ENCODE peak calls at places on chromosomes 5 and 9, in six cellular contexts. Q is PC-3, N is body of pancreas, A is IMR-90, C is transverse colon, M is dorsolateral prefrontal cortex. R is an unnamed sample.

GRCh38 chr5:111774525-111774924 is 17.5 kb upstream of the NREP start:
- DNase-seq in Q (peak), N (no peak), A (peak), C (peak), M (no peak), R (peak)

GRCh38 chr5:1763548-1763911 is 36.1 kb downstream of the MRPL36 start:
- DNase-seq in Q (peak), N (peak), A (peak), C (peak), M (no peak), R (peak)

GRCh38 chr9:132883349-132884294 is 4.9 kb downstream of the SPACA9 start:
- DNase-seq in Q (no peak), N (no peak), A (no peak), C (no peak), M (no peak), R (no peak)

GRCh38 chr5:66041612-66042011 is 102.5 kb upstream of the SREK1 start:
- DNase-seq in Q (no peak), N (no peak), A (peak), C (no peak), M (no peak), R (no peak)

GRCh38 chr9:122329592-122329991 is 41.2 kb upstream of the PTGS1 start:
- DNase-seq in Q (no peak), N (no peak), A (no peak), C (no peak), M (no peak), R (no peak)

GRCh38 chr5:97560176-97560993 is 377.3 kb upstream of the RIOK2 start:
- DNase-seq in Q (no peak), N (no peak), A (no peak), C (no peak), M (no peak), R (no peak)

GRCh38 chr5:77873239-77873638 is 97.1 kb upstream of the TBCA start:
- DNase-seq in Q (no peak), N (no peak), A (no peak), C (no peak), M (no peak), R (no peak)

GRCh38 chr5:157596449-157596848 is 20.9 kb upstream of the ADAM19 start:
- DNase-seq in Q (no peak), N (no peak), A (no peak), C (peak), M (no peak), R (no peak)

GRCh38 chr5:73751254-73751914 is 125.4 kb downstream of the ARHGEF28 start:
- DNase-seq in Q (no peak), N (no peak), A (no peak), C (no peak), M (no peak), R (no peak)

GRCh38 chr5:1763960-1764605 is 35.6 kb downstream of the MRPL36 start:
- DNase-seq in Q (no peak), N (peak), A (no peak), C (no peak), M (no peak), R (no peak)

GRCh38 chr5:82719368-82719767 is 357.8 kb downstream of the TMEM167A start:
- DNase-seq in Q (peak), N (no peak), A (peak), C (no peak), M (no peak), R (peak)

GRCh38 chr5:107653685-107654084 is 17.1 kb downstream of the EFNA5 start:
- DNase-seq in Q (no peak), N (no peak), A (no peak), C (no peak), M (no peak), R (no peak)

GRCh38 chr5:58080573-58080972 is 379.3 kb downstream of the PLK2 start:
- DNase-seq in Q (peak), N (no peak), A (peak), C (no peak), M (no peak), R (peak)

GRCh38 chr5:39177629-39177959 is 41.8 kb downstream of the FYB1 start:
- DNase-seq in Q (no peak), N (no peak), A (no peak), C (no peak), M (no peak), R (no peak)

GRCh38 chr5:39173069-39173468 is 46.3 kb downstream of the FYB1 start:
- DNase-seq in Q (no peak), N (no peak), A (no peak), C (no peak), M (no peak), R (no peak)

GRCh38 chr5:39176740-39177628 is 42.4 kb downstream of the FYB1 start:
- DNase-seq in Q (no peak), N (no peak), A (no peak), C (no peak), M (no peak), R (no peak)

GRCh38 chr5:39178171-39178570 is 41.2 kb downstream of the FYB1 start:
- DNase-seq in Q (peak), N (no peak), A (peak), C (no peak), M (no peak), R (peak)

DNA sequence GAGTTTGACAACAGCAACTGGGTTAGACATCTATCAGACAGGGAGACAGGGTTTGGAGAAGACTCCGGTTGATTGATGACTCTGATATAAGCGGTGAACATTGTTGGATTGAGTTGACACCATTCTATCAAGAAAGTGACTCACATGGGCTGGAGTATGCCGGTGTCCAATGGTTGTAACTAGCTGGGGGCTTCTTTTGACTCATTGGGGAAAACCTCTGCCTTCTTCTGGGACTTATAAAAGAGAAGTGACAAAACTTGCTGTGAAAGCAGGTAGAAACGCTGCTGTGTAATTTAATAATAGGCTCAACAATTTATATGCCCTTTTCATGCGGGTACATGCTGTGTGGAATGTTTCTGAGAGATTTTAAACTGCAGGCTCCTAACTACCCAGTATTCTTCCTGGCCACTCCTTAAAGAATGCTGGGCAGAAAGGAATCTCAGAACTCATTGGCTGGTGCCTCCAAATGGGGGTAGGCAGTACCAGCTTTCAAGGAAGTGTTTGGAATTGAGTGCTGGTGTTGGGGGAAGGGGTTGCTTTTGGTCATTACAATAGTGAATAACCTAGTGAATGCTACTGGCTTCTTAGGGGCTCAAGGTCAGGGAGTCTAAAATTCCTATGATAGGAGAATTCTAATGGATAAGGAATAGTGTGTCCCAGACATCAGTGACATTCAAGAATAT is 43.9 kb downstream of the FYB1 start:
- DNase-seq in Q (no peak), N (no peak), A (no peak), C (no peak), M (no peak), R (no peak)
- H3K4me3 ChIP-seq in Q (no peak), N (no peak), A (no peak), C (no peak), M (no peak), R (no peak)

DNA sequence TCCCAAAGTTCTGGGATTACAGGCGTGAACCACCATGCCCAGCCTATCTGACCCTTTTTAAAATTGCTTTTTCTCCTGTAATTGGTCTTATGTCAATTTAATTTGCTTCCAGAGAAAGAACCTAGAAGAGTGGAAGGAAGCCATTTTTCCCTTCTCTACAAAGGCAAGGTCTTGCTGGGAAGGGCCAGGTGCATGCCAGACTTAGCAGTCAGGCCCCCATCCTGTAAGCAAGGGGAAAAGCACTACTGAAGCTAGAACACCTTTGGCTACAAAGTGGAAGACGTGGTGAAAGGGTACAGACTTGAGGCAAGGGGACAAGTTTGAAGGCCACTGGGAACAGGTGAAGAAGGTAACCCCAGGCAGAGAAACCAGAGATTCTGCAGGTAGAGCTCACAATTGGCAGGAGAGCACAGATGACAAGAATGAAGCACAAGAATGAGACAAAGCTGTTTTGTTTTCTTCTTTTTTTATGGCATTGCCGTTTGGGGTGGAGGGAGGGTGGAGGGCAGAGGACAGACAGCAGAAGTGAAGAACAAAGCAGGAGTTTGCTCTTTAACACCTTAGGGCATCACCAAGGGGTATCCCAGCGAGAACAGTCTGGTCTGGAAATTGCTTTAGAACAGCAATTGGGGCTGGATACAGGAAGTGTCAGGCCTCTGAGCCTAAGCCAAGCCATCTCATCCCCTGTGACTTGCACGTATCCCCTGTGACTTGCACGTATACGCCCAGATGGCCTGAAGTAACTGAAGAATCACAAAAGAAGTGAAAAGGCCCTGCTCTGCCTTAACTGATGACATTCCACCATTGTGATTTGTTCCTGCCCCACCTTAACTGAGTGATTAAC is 72.8 kb downstream of the SERINC5 start:
- DNase-seq in Q (no peak), N (no peak), A (no peak), C (peak), M (no peak), R (no peak)
- H3K4me3 ChIP-seq in Q (no peak), N (no peak), A (no peak), C (no peak), M (no peak), R (no peak)

GRCh38 chr9:26548766-26549290 is 343.8 kb downstream of the CAAP1 start:
- DNase-seq in Q (no peak), N (no peak), A (no peak), C (no peak), M (no peak), R (no peak)

GRCh38 chr9:26551451-26551850 is 341.2 kb downstream of the CAAP1 start:
- DNase-seq in Q (no peak), N (no peak), A (no peak), C (no peak), M (no peak), R (no peak)

GRCh38 chr9:26551971-26552370 is 340.6 kb downstream of the CAAP1 start:
- DNase-seq in Q (no peak), N (no peak), A (no peak), C (no peak), M (no peak), R (no peak)
- H3K4me3 ChIP-seq in Q (no peak), N (no peak), A (no peak), C (no peak), M (no peak), R (no peak)

GRCh38 chr5:23506329-23507236 is 826 bp upstream of the PRDM9 start:
- DNase-seq in Q (peak), N (no peak), A (no peak), C (no peak), M (no peak), R (peak)
- H3K4me3 ChIP-seq in Q (peak), N (no peak), A (no peak), C (no peak), M (peak), R (peak)

GRCh38 chr9:90965911-90966290 is 164.3 kb downstream of the SYK start:
- DNase-seq in Q (peak), N (no peak), A (no peak), C (no peak), M (no peak), R (no peak)
- H3K4me3 ChIP-seq in Q (no peak), N (no peak), A (no peak), C (no peak), M (no peak), R (no peak)

R was measured in fibroblast of pulmonary artery.